ENCODE peak calls at places on chromosomes 6 and 20, in ten cellular contexts. O, P, Y, N, V, D, L, S, R and U are unnamed samples.

GRCh38 chr6:160356074-160356754 is 8.0 kb downstream of the SLC22A3 start:
- DNase-seq in O (no peak), P (no peak), Y (no peak), N (no peak), V (no peak), D (no peak), L (no peak), S (no peak), R (peak), U (no peak)

GRCh38 chr6:44494011-44494501 is 106.5 kb downstream of the CDC5L start:
- DNase-seq in O (no peak), P (peak), Y (peak), N (peak), V (no peak), D (peak), L (no peak), S (no peak), R (no peak), U (no peak)

GRCh38 chr6:11011787-11012234 is 32.3 kb downstream of the ELOVL2 start:
- DNase-seq in O (no peak), P (no peak), Y (peak), N (peak), V (no peak), D (peak), L (no peak), S (no peak), R (no peak), U (peak)

GRCh38 chr20:4956200-4956810 is 45.0 kb downstream of the SLC23A2 start:
- DNase-seq in O (no peak), P (no peak), Y (peak), N (peak), V (peak), D (peak), L (peak), S (no peak), R (no peak), U (no peak)

GRCh38 chr20:6140947-6141346 is 18.1 kb upstream of the FERMT1 start:
- DNase-seq in O (no peak), P (peak), Y (peak), N (peak), V (no peak), D (peak), L (no peak), S (no peak), R (no peak), U (no peak)

GRCh38 chr6:112222111-112222726 is 32.1 kb downstream of the LAMA4 start:
- DNase-seq in O (no peak), P (no peak), Y (no peak), N (peak), V (no peak), D (no peak), L (no peak), S (peak), R (no peak), U (no peak)

GRCh38 chr20:25214824-25215223 is 19.3 kb downstream of the ENTPD6 start:
- DNase-seq in O (no peak), P (no peak), Y (no peak), N (no peak), V (no peak), D (no peak), L (no peak), S (no peak), R (no peak), U (no peak)

GRCh38 chr6:139112146-139112545 is 22.7 kb upstream of the HECA start:
- DNase-seq in O (no peak), P (no peak), Y (no peak), N (peak), V (no peak), D (no peak), L (no peak), S (no peak), R (no peak), U (no peak)

GRCh38 chr20:37807491-37807890 is 95.4 kb upstream of the VSTM2L start:
- DNase-seq in O (no peak), P (no peak), Y (no peak), N (no peak), V (no peak), D (no peak), L (no peak), S (no peak), R (no peak), U (no peak)

GRCh38 chr20:51220293-51220706 is 197.4 kb upstream of the KCNG1 start:
- DNase-seq in O (no peak), P (no peak), Y (no peak), N (peak), V (no peak), D (peak), L (no peak), S (no peak), R (peak), U (peak)

GRCh38 chr20:53926428-53927028 is 143.9 kb downstream of the BCAS1 start:
- DNase-seq in O (no peak), P (peak), Y (peak), N (peak), V (no peak), D (peak), L (no peak), S (peak), R (no peak), U (peak)

GRCh38 chr6:18423426-18423825 is 36.3 kb downstream of the RNF144B start:
- DNase-seq in O (no peak), P (no peak), Y (no peak), N (no peak), V (no peak), D (no peak), L (no peak), S (no peak), R (no peak), U (no peak)

GRCh38 chr20:46324960-46325703 is 16.8 kb upstream of the CDH22 start:
- DNase-seq in O (peak), P (no peak), Y (no peak), N (peak), V (no peak), D (peak), L (peak), S (no peak), R (no peak), U (no peak)

GRCh38 chr6:136069119-136069518 is 181.0 kb downstream of the MTFR2 start:
- DNase-seq in O (no peak), P (no peak), Y (peak), N (no peak), V (no peak), D (peak), L (no peak), S (peak), R (no peak), U (no peak)

GRCh38 chr6:28597217-28597835 is 71.6 kb downstream of the GPX5 start:
- DNase-seq in O (no peak), P (no peak), Y (peak), N (peak), V (no peak), D (peak), L (peak), S (no peak), R (no peak), U (no peak)

GRCh38 chr6:144415014-144415413 is 129.9 kb downstream of the UTRN start:
- DNase-seq in O (peak), P (no peak), Y (peak), N (peak), V (no peak), D (peak), L (peak), S (no peak), R (no peak), U (no peak)

GRCh38 chr6:132490024-132490423 is 22.9 kb downstream of the STX7 start:
- DNase-seq in O (peak), P (no peak), Y (peak), N (no peak), V (no peak), D (no peak), L (no peak), S (peak), R (peak), U (no peak)

GRCh38 chr6:12395898-12396297 is 105.7 kb downstream of the EDN1 start:
- DNase-seq in O (no peak), P (no peak), Y (no peak), N (peak), V (no peak), D (no peak), L (no peak), S (no peak), R (no peak), U (no peak)

GRCh38 chr6:6851059-6851658 is 256.6 kb upstream of the RREB1 start:
- DNase-seq in O (peak), P (no peak), Y (peak), N (peak), V (no peak), D (peak), L (no peak), S (peak), R (no peak), U (peak)

GRCh38 chr6:111727798-111728197 is 122.1 kb upstream of the TRAF3IP2 start:
- DNase-seq in O (no peak), P (no peak), Y (no peak), N (peak), V (no peak), D (no peak), L (no peak), S (no peak), R (no peak), U (no peak)

GRCh38 chr20:19211661-19212523 is 550 bp upstream of the SLC24A3 start:
- DNase-seq in O (peak), P (no peak), Y (no peak), N (peak), V (no peak), D (no peak), L (no peak), S (no peak), R (peak), U (peak)

GRCh38 chr6:67680297-67680932 is 954.7 kb upstream of the ADGRB3 start:
- DNase-seq in O (no peak), P (no peak), Y (no peak), N (no peak), V (no peak), D (no peak), L (no peak), S (no peak), R (no peak), U (no peak)

GRCh38 chr6:119350202-119351004 is 842 bp upstream of the MAN1A1 start:
- DNase-seq in O (peak), P (peak), Y (peak), N (peak), V (peak), D (peak), L (peak), S (peak), R (no peak), U (no peak)

GRCh38 chr6:132399376-132400074 is 1.8 kb downstream of the MOXD1 start:
- DNase-seq in O (no peak), P (no peak), Y (peak), N (no peak), V (no peak), D (peak), L (no peak), S (no peak), R (no peak), U (no peak)

GRCh38 chr6:57216235-57217101 is 5.6 kb downstream of the RAB23 start:
- DNase-seq in O (peak), P (no peak), Y (no peak), N (peak), V (no peak), D (no peak), L (no peak), S (peak), R (no peak), U (no peak)

GRCh38 chr6:74631558-74631957 is 574.3 kb downstream of the COL12A1 start:
- DNase-seq in O (no peak), P (no peak), Y (no peak), N (no peak), V (no peak), D (no peak), L (no peak), S (no peak), R (no peak), U (no peak)

GRCh38 chr6:14824835-14825223 is 421.0 kb upstream of the JARID2 start:
- DNase-seq in O (no peak), P (no peak), Y (no peak), N (no peak), V (no peak), D (no peak), L (no peak), S (no peak), R (no peak), U (no peak)

GRCh38 chr6:132446842-132447241 is 45.6 kb upstream of the MOXD1 start:
- DNase-seq in O (no peak), P (no peak), Y (no peak), N (no peak), V (no peak), D (no peak), L (no peak), S (no peak), R (no peak), U (no peak)

GRCh38 chr6:13524801-13525508 is 37.6 kb upstream of the GFOD1 start:
- DNase-seq in O (no peak), P (no peak), Y (no peak), N (peak), V (no peak), D (no peak), L (no peak), S (no peak), R (no peak), U (no peak)

GRCh38 chr20:1002682-1003561 is 811 bp upstream of the RSPO4 start:
- DNase-seq in O (no peak), P (no peak), Y (no peak), N (no peak), V (no peak), D (no peak), L (no peak), S (no peak), R (no peak), U (no peak)

GRCh38 chr6:115811511-115811910 is 249.2 kb downstream of the FRK start:
- DNase-seq in O (no peak), P (no peak), Y (no peak), N (no peak), V (no peak), D (no peak), L (no peak), S (no peak), R (no peak), U (no peak)

GRCh38 chr6:25053875-25054371 is 118.2 kb upstream of the RIPOR2 start:
- DNase-seq in O (no peak), P (no peak), Y (peak), N (no peak), V (no peak), D (no peak), L (no peak), S (peak), R (no peak), U (no peak)

GRCh38 chr6:131250121-131250520 is 114.9 kb downstream of the AKAP7 start:
- DNase-seq in O (peak), P (no peak), Y (peak), N (peak), V (no peak), D (peak), L (no peak), S (no peak), R (peak), U (peak)

GRCh38 chr6:155273438-155273837 is 9.6 kb downstream of the CLDN20 start:
- DNase-seq in O (no peak), P (peak), Y (peak), N (no peak), V (no peak), D (peak), L (no peak), S (peak), R (no peak), U (no peak)

GRCh38 chr6:151740820-151741219 is 66.7 kb upstream of the ESR1 start:
- DNase-seq in O (no peak), P (no peak), Y (no peak), N (no peak), V (no peak), D (no peak), L (no peak), S (no peak), R (no peak), U (no peak)

GRCh38 chr20:4065405-4065841 is 50.1 kb upstream of the RNF24 start:
- DNase-seq in O (no peak), P (no peak), Y (peak), N (no peak), V (peak), D (no peak), L (no peak), S (no peak), R (no peak), U (no peak)

GRCh38 chr20:39800548-39800947 is 838.4 kb downstream of the DHX35 start:
- DNase-seq in O (peak), P (peak), Y (peak), N (no peak), V (no peak), D (no peak), L (no peak), S (peak), R (no peak), U (peak)